ENCODE peak calls at places on chromosomes 4 and X, in five cellular contexts. One of them, this sample, is unnamed.

GRCh38 chr4:112379306-112379705 is 82.1 kb downstream of the ALPK1 start:
- DNase-seq in GM12878: no peak
- DNase-seq in IMR-90: no peak
- DNase-seq in midbrain: no peak
- DNase-seq in GM10248: no peak
- DNase-seq in this sample: no peak

GRCh38 chr4:37627263-37627662 is 58.9 kb downstream of the RELL1 start:
- DNase-seq in GM12878: no peak
- DNase-seq in IMR-90: no peak
- DNase-seq in midbrain: peak
- DNase-seq in GM10248: no peak
- DNase-seq in this sample: no peak

GRCh38 chrX:46575991-46576392 is 2.4 kb downstream of the CHST7 start:
- DNase-seq in GM12878: no peak
- DNase-seq in IMR-90: peak
- DNase-seq in midbrain: peak
- DNase-seq in GM10248: no peak
- DNase-seq in this sample: no peak

GRCh38 chrX:70970482-70970999 is 39.6 kb upstream of the SLC7A3 start:
- DNase-seq in GM12878: no peak
- DNase-seq in IMR-90: peak
- DNase-seq in midbrain: peak
- DNase-seq in GM10248: peak
- DNase-seq in this sample: no peak

GRCh38 chrX:43176686-43177085 is 398.7 kb upstream of the PPP1R2C start:
- DNase-seq in GM12878: no peak
- DNase-seq in IMR-90: no peak
- DNase-seq in midbrain: no peak
- DNase-seq in GM10248: no peak
- DNase-seq in this sample: no peak

GRCh38 chrX:39729834-39730670 is 367.7 kb downstream of the BCOR start:
- DNase-seq in GM12878: no peak
- DNase-seq in IMR-90: no peak
- DNase-seq in midbrain: no peak
- DNase-seq in GM10248: no peak
- DNase-seq in this sample: no peak

GRCh38 chrX:68672581-68673318 is 25.3 kb downstream of the STARD8 start:
- DNase-seq in GM12878: no peak
- DNase-seq in IMR-90: no peak
- DNase-seq in midbrain: no peak
- DNase-seq in GM10248: no peak
- DNase-seq in this sample: no peak

GRCh38 chr4:30770049-30770549 is 49.9 kb downstream of the PCDH7 start:
- DNase-seq in GM12878: no peak
- DNase-seq in IMR-90: peak
- DNase-seq in midbrain: no peak
- DNase-seq in GM10248: no peak
- DNase-seq in this sample: no peak

GRCh38 chr4:164441131-164441530 is 312.8 kb upstream of the SMIM31 start:
- DNase-seq in GM12878: no peak
- DNase-seq in IMR-90: no peak
- DNase-seq in midbrain: no peak
- DNase-seq in GM10248: no peak
- DNase-seq in this sample: no peak

GRCh38 chr4:128228778-128229457 is 58.7 kb downstream of the PGRMC2 start:
- DNase-seq in GM12878: no peak
- DNase-seq in IMR-90: peak
- DNase-seq in midbrain: no peak
- DNase-seq in GM10248: no peak
- DNase-seq in this sample: no peak

GRCh38 chr4:180058731-180059215 is 2184.4 kb upstream of the TENM3 start:
- DNase-seq in GM12878: no peak
- DNase-seq in IMR-90: peak
- DNase-seq in midbrain: peak
- DNase-seq in GM10248: peak
- DNase-seq in this sample: no peak

GRCh38 chr4:92234393-92235176 is 69.2 kb upstream of the GRID2 start:
- DNase-seq in GM12878: no peak
- DNase-seq in IMR-90: peak
- DNase-seq in midbrain: no peak
- DNase-seq in GM10248: no peak
- DNase-seq in this sample: no peak

GRCh38 chr4:154049457-154050181 is 260.7 kb upstream of the SFRP2 start:
- DNase-seq in GM12878: no peak
- DNase-seq in IMR-90: no peak
- DNase-seq in midbrain: no peak
- DNase-seq in GM10248: no peak
- DNase-seq in this sample: no peak

GRCh38 chr4:24856586-24856985 is 56.3 kb downstream of the CCDC149 start:
- DNase-seq in GM12878: peak
- DNase-seq in IMR-90: peak
- DNase-seq in midbrain: no peak
- DNase-seq in GM10248: peak
- DNase-seq in this sample: no peak

GRCh38 chr4:169993531-169993930 is 32.7 kb downstream of the MFAP3L start:
- DNase-seq in GM12878: no peak
- DNase-seq in IMR-90: no peak
- DNase-seq in midbrain: peak
- DNase-seq in GM10248: no peak
- DNase-seq in this sample: no peak

GRCh38 chr4:129138762-129139496 is 43.0 kb downstream of the C4orf33 start:
- DNase-seq in GM12878: no peak
- DNase-seq in IMR-90: no peak
- DNase-seq in midbrain: no peak
- DNase-seq in GM10248: no peak
- DNase-seq in this sample: no peak

GRCh38 chr4:16264798-16265197 is 38.5 kb upstream of the TAPT1 start:
- DNase-seq in GM12878: peak
- DNase-seq in IMR-90: peak
- DNase-seq in midbrain: peak
- DNase-seq in GM10248: peak
- DNase-seq in this sample: no peak

GRCh38 chr4:184103755-184104367 is 113.8 kb downstream of the ENPP6 start:
- DNase-seq in GM12878: no peak
- DNase-seq in IMR-90: no peak
- DNase-seq in midbrain: no peak
- DNase-seq in GM10248: no peak
- DNase-seq in this sample: no peak